ENCODE peak calls at places on chromosomes 5 and 9, in eight cellular contexts. F, C, Z, B, A, G, W and O are unnamed samples.

GRCh38 chr9:90969021-90969675 is 167.5 kb downstream of the SYK start:
- DNase-seq in A (no peak), B (no peak), Z (no peak), W (no peak), G (no peak), F (no peak), C (no peak), O (no peak)

GRCh38 chr5:6827815-6828214 is 114.6 kb downstream of the TENT4A start:
- DNase-seq in W (no peak), C (peak), Z (no peak), F (peak), A (no peak), G (no peak), B (no peak), O (no peak)

GRCh38 chr5:167587768-167588167 is 703.7 kb upstream of the WWC1 start:
- DNase-seq in B (peak), G (no peak), F (no peak), C (no peak), W (peak), Z (no peak), A (peak), O (no peak)

GRCh38 chr9:38744484-38744883 is 24.6 kb upstream of the FAM240B start:
- DNase-seq in F (no peak), Z (no peak), G (no peak), A (no peak), B (no peak), C (no peak), W (no peak), O (no peak)

GRCh38 chr5:1007681-1008450 is 736 bp upstream of the NKD2 start:
- DNase-seq in G (no peak), W (no peak), C (no peak), A (no peak), B (no peak), Z (no peak), F (peak), O (no peak)

GRCh38 chr5:94901071-94901979 is 282.9 kb downstream of the SLF1 start:
- DNase-seq in B (peak), A (no peak), C (peak), W (no peak), F (peak), G (no peak), Z (no peak), O (no peak)

GRCh38 chr9:127218818-127219217 is 45.8 kb upstream of the GARNL3 start:
- DNase-seq in G (no peak), Z (no peak), B (no peak), C (no peak), F (no peak), W (no peak), A (no peak), O (no peak)

GRCh38 chr5:10489810-10490426 is 48.2 kb downstream of the ROPN1L start:
- DNase-seq in C (peak), A (no peak), F (peak), W (no peak), G (no peak), Z (no peak), B (peak), O (no peak)

GRCh38 chr5:38556599-38557308 is at the start of gene LIFR:
- DNase-seq in A (peak), Z (no peak), F (peak), G (no peak), W (peak), C (peak), B (peak), O (peak)

GRCh38 chr9:31030741-31031202 is 1353.7 kb upstream of the ACO1 start:
- DNase-seq in C (no peak), B (no peak), Z (no peak), G (no peak), A (peak), F (no peak), W (no peak), O (no peak)

GRCh38 chr5:137822158-137822764 is 45.4 kb upstream of the MYOT start:
- DNase-seq in A (peak), F (peak), B (peak), G (no peak), Z (no peak), W (peak), C (peak), O (no peak)

GRCh38 chr5:170751631-170752030 is 31.9 kb upstream of the GABRP start:
- DNase-seq in F (no peak), C (no peak), W (peak), B (no peak), A (no peak), G (no peak), Z (no peak), O (no peak)

GRCh38 chr5:91151947-91152346 is 231.2 kb downstream of the ARRDC3 start:
- DNase-seq in G (no peak), C (no peak), B (peak), W (no peak), Z (no peak), F (no peak), A (no peak), O (no peak)

GRCh38 chr5:60978968-60979367 is 34.0 kb downstream of the NDUFAF2 start:
- DNase-seq in G (no peak), Z (no peak), A (peak), C (no peak), B (no peak), F (no peak), W (no peak), O (no peak)

GRCh38 chr9:132516301-132516700 is 66.1 kb upstream of the BARHL1 start:
- DNase-seq in Z (no peak), G (no peak), W (no peak), F (no peak), A (no peak), B (no peak), C (no peak), O (no peak)

GRCh38 chr9:114631166-114631565 is 20.1 kb downstream of the TMEM268 start:
- DNase-seq in W (no peak), C (no peak), G (no peak), B (no peak), A (no peak), F (no peak), Z (no peak), O (no peak)

GRCh38 chr5:76542887-76543690 is 80.1 kb downstream of the F2RL2 start:
- DNase-seq in Z (peak), A (no peak), C (peak), G (no peak), W (no peak), F (no peak), B (no peak), O (no peak)

GRCh38 chr5:156850206-156850751 is at the start of gene PPP1R2B:
- DNase-seq in A (no peak), W (peak), Z (no peak), F (no peak), G (no peak), C (no peak), B (no peak), O (no peak)

GRCh38 chr5:61623401-61624069 is 291.5 kb downstream of the ZSWIM6 start:
- DNase-seq in G (no peak), F (no peak), A (peak), C (peak), B (no peak), Z (no peak), W (no peak), O (no peak)

GRCh38 chr9:38316166-38316765 is 76.2 kb upstream of the ALDH1B1 start:
- DNase-seq in B (no peak), Z (no peak), W (no peak), G (no peak), F (no peak), C (no peak), A (no peak), O (no peak)

GRCh38 chr9:89177401-89178161 is 1.0 kb downstream of the SHC3 start:
- DNase-seq in B (no peak), Z (no peak), G (no peak), W (peak), A (peak), C (no peak), F (no peak), O (no peak)

GRCh38 chr9:37639109-37639748 is 11.5 kb upstream of the FRMPD1 start:
- DNase-seq in B (peak), Z (no peak), C (no peak), W (no peak), G (no peak), A (no peak), F (no peak), O (no peak)

GRCh38 chr9:113355197-113355596 is 5.9 kb downstream of the BSPRY start:
- DNase-seq in A (peak), F (no peak), G (no peak), B (peak), C (no peak), W (no peak), Z (no peak), O (no peak)
- TF ChIP-seq CTCF in A (peak), F (no peak), G (no peak), B (peak), C (peak), W (peak), Z (no peak), O (no peak)

DNA sequence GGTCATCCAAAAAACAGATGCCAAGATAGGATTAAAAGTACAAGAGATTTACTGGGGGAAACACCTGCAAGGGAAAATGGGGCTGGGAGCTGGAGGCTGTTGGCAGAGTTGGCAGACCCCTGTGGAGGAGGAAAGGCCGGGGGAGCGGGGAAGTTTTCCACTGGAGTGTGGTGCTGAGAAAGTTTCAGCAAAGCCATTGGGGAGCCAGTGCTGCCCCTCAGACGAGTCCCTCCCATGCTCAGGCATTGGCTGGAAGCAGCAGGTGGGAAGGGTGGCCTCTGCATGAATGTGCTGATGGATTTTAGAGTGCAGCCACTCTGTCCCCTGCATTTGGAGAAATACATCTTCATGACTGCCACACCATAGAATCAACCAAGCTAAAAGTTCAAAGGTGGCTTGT is 52.8 kb downstream of the TTC1 start:
- DNase-seq in B (no peak), W (no peak), F (no peak), Z (no peak), C (no peak), G (no peak), A (peak), O (no peak)
- TF ChIP-seq CTCF in B (no peak), W (no peak), F (no peak), Z (no peak), C (no peak), G (no peak), A (no peak), O (no peak)

DNA sequence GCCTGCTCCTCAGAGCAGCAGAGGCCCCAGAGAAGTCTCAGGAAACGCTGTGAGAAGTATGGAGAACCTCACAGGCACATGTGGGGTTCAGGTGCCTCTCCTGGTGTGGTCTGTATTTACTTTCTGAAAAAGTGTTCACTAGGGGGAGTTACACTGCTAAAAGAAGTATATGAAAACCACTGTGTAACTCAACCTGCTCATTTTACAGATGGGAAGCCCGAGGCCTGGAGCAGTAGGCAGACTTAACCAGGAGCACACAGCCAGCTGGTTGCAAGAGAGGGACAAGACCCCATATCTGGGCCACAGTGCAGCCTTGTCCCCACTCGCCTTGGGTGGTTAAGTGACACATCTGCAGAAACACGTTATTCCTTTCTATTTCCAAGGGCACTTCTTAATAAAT is 112.8 kb upstream of the SAP30L start:
- DNase-seq in G (no peak), Z (no peak), A (no peak), W (no peak), F (no peak), B (no peak), C (no peak), O (no peak)
- TF ChIP-seq CTCF in G (no peak), Z (no peak), A (no peak), W (no peak), F (no peak), B (no peak), C (no peak), O (no peak)

DNA sequence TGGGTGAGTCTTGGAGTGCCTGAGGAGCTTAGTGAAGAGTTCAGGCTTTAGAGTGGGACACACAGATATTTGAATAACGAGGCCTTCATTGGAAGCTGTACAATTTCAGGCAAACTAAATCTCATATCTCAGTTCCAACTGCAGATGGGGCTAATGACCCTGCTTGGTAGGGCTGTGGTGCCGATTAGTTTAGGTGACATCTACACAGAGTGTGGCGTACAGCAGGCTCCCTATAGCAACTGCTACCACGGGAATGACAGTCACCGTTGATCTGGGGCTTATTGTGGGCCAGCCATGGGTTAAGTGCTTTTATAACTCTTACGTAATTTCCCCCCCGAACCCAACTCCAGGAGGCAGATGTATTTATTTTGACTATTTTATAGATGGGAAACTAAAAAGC is 70.8 kb downstream of the FAT2 start:
- DNase-seq in B (no peak), G (no peak), A (peak), F (no peak), W (no peak), Z (no peak), C (no peak), O (no peak)
- TF ChIP-seq CTCF in B (no peak), G (no peak), A (peak), F (no peak), W (peak), Z (no peak), C (no peak), O (no peak)

GRCh38 chr9:130414081-130414731 is 30.6 kb upstream of the ASS1 start:
- DNase-seq in G (no peak), F (no peak), C (no peak), W (no peak), A (no peak), B (no peak), Z (no peak), O (no peak)

GRCh38 chr9:130419521-130420035 is 25.2 kb upstream of the ASS1 start:
- DNase-seq in B (no peak), G (no peak), A (no peak), Z (no peak), C (no peak), W (no peak), F (no peak), O (no peak)

GRCh38 chr9:130414910-130415746 is 29.6 kb upstream of the ASS1 start:
- DNase-seq in G (no peak), B (no peak), C (no peak), W (no peak), F (no peak), Z (no peak), A (no peak), O (no peak)

GRCh38 chr9:130418776-130419175 is 26.0 kb upstream of the ASS1 start:
- DNase-seq in W (no peak), Z (no peak), A (no peak), C (no peak), B (no peak), G (no peak), F (no peak), O (no peak)

GRCh38 chr9:130417602-130418001 is 27.2 kb upstream of the ASS1 start:
- DNase-seq in G (no peak), Z (no peak), F (no peak), W (no peak), B (peak), C (peak), A (peak), O (no peak)
- TF ChIP-seq CTCF in G (no peak), Z (no peak), F (no peak), W (no peak), B (no peak), C (peak), A (peak), O (no peak)

GRCh38 chr9:128554155-128554862 is 1.9 kb downstream of the SPTAN1 start:
- DNase-seq in C (peak), Z (no peak), G (no peak), F (no peak), W (peak), B (peak), A (peak), O (no peak)

GRCh38 chr9:128553695-128554094 is 1.3 kb downstream of the SPTAN1 start:
- DNase-seq in F (no peak), G (no peak), W (no peak), B (peak), C (no peak), Z (no peak), A (no peak), O (no peak)

GRCh38 chr9:128556276-128556675 is 3.9 kb downstream of the SPTAN1 start:
- DNase-seq in W (no peak), Z (no peak), F (no peak), A (no peak), C (peak), B (no peak), G (no peak), O (no peak)

GRCh38 chr9:128556915-128557634 is 4.7 kb downstream of the SPTAN1 start:
- DNase-seq in C (no peak), B (no peak), F (no peak), Z (no peak), A (no peak), W (no peak), G (no peak), O (no peak)

DNA sequence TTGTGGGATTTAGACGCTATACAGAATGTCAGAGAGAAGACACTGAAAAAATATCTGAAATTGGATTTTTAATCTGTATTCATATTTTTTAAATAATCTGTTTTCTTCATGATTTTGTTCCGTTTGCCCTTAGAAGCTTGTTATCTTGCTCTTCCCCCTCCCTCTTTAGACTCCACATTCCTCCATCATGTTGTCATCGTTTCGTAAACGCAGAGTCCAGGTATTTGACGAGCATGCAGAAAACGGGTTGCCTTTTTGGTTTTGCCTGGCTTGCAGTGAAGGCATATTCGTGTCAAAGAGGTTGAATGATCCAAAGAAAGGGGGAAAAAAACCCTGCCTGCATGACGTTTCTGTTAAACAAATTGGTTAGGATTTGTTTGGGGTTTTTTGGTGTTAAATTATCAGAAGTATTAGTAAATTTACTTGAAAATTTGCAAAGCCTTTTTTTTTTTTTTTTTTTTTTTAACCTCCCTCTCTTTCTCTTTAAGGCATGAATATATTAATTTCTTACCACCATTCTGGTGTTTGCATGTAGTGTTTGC is 2.9 kb downstream of the SPTAN1 start:
- DNase-seq in W (no peak), B (peak), A (peak), G (no peak), C (no peak), F (no peak), Z (no peak), O (no peak)
- TF ChIP-seq CTCF in W (no peak), B (no peak), A (no peak), G (no peak), C (no peak), F (no peak), Z (no peak), O (no peak)